ENCODE peak calls at places on chromosomes 4 and X, in four cellular contexts. K is RPMI7951; R is activated CD8-positive, alpha-beta T cell treated with anti-CD3 and anti-CD28 coated beads for 36 hours; C is dermis blood vessel endothelial cell. B is an unnamed sample.
A peak's percentile ranks its signal among the peaks of the same experiment; 100 is the strongest.

GRCh38 chr4:172481802-172482508 is 668.8 kb downstream of the GALNTL6 start:
- DNase-seq in K (no peak), R (no peak), C (no peak), B (no peak)

GRCh38 chrX:39836802-39837420 is 260.8 kb downstream of the BCOR start:
- DNase-seq in K (no peak), R (peak; percentile 22), C (no peak), B (peak; percentile 87)

GRCh38 chr4:85741921-85742591 is 267.1 kb downstream of the ARHGAP24 start:
- DNase-seq in K (peak; percentile 37), R (no peak), C (no peak), B (no peak)

GRCh38 chr4:31237242-31237641 is 517.1 kb downstream of the PCDH7 start:
- DNase-seq in K (no peak), R (no peak), C (no peak), B (no peak)

GRCh38 chr4:5051692-5052423 is 578 bp downstream of the STK32B start:
- DNase-seq in K (no peak), R (no peak), C (peak; percentile 50), B (peak; percentile 40)

GRCh38 chrX:103254921-103255455 is at the start of gene TCEAL8:
- DNase-seq in K (peak; percentile 67), R (peak; percentile 84), C (peak; percentile 84), B (peak; percentile 75)

GRCh38 chr4:102272318-102272717 is 73.0 kb downstream of the SLC39A8 start:
- DNase-seq in K (no peak), R (no peak), C (no peak), B (no peak)

GRCh38 chr4:126627255-126627654 is 1005.5 kb upstream of the INTU start:
- DNase-seq in K (peak; percentile 10), R (no peak), C (peak; percentile 26), B (no peak)

GRCh38 chr4:144615182-144615581 is 30.8 kb upstream of the HHIP start:
- DNase-seq in K (no peak), R (no peak), C (peak; percentile 37), B (no peak)

GRCh38 chr4:109967798-109968520 is 55.3 kb downstream of the EGF start:
- DNase-seq in K (peak; percentile 10), R (no peak), C (peak; percentile 5), B (no peak)

GRCh38 chrX:15985937-15986336 is 131.3 kb upstream of the AP1S2 start:
- DNase-seq in K (peak; percentile 65), R (peak; percentile 59), C (no peak), B (no peak)

GRCh38 chr4:187811586-187811985 is 184.0 kb upstream of the ZFP42 start:
- DNase-seq in K (no peak), R (no peak), C (no peak), B (no peak)

GRCh38 chr4:83664071-83664470 is 128.2 kb downstream of the GPAT3 start:
- DNase-seq in K (no peak), R (no peak), C (no peak), B (no peak)

GRCh38 chr4:98601719-98602118 is 56.7 kb downstream of the TSPAN5 start:
- DNase-seq in K (peak; percentile 62), R (peak; percentile 55), C (peak; percentile 58), B (no peak)

GRCh38 chr4:3280466-3280865 is 12.4 kb upstream of the RGS12 start:
- DNase-seq in K (no peak), R (no peak), C (no peak), B (no peak)

GRCh38 chrX:150587585-150588503 is 19.4 kb downstream of the MTM1 start:
- DNase-seq in K (peak; percentile 29), R (peak; percentile 68), C (peak; percentile 60), B (peak; percentile 50)